ENCODE peak calls at places on chromosomes 11 and 22, in eight cellular contexts. W, O, Z, N, D, V, B and A are unnamed samples.

GRCh38 chr22:46088541-46089311 is 61.6 kb upstream of the PPARA start:
- DNase-seq in W (peak), O (peak), Z (peak), N (peak), D (no peak), V (peak), B (no peak), A (no peak)

GRCh38 chr11:68261006-68261405 is 10.8 kb downstream of the C11orf24 start:
- DNase-seq in W (no peak), O (no peak), Z (no peak), N (no peak), D (no peak), V (no peak), B (no peak), A (no peak)

GRCh38 chr11:1815311-1815710 is 19.5 kb upstream of the SYT8 start:
- DNase-seq in W (no peak), O (no peak), Z (no peak), N (no peak), D (no peak), V (no peak), B (no peak), A (no peak)

GRCh38 chr11:82676483-82677094 is 57.1 kb downstream of the FAM181B start:
- DNase-seq in W (no peak), O (no peak), Z (no peak), N (no peak), D (no peak), V (no peak), B (no peak), A (no peak)

GRCh38 chr11:30511408-30511807 is 74.7 kb downstream of the MPPED2 start:
- DNase-seq in W (no peak), O (no peak), Z (no peak), N (no peak), D (no peak), V (no peak), B (no peak), A (no peak)

GRCh38 chr11:65452806-65453490 is 30.4 kb downstream of the NEAT1 start:
- DNase-seq in W (peak), O (peak), Z (no peak), N (no peak), D (no peak), V (no peak), B (no peak), A (peak)

GRCh38 chr11:84407091-84407490 is 1120.9 kb upstream of the CCDC90B start:
- DNase-seq in W (no peak), O (no peak), Z (no peak), N (no peak), D (no peak), V (no peak), B (no peak), A (no peak)

GRCh38 chr22:41919357-41920224 is 4.7 kb upstream of the SHISA8 start:
- DNase-seq in W (no peak), O (no peak), Z (peak), N (peak), D (peak), V (peak), B (peak), A (no peak)

GRCh38 chr22:44202261-44202789 is 21.6 kb downstream of the PARVG start:
- DNase-seq in W (peak), O (no peak), Z (no peak), N (no peak), D (no peak), V (no peak), B (no peak), A (no peak)

GRCh38 chr11:118343981-118344521 is at the start of gene CD3G:
- DNase-seq in W (no peak), O (no peak), Z (no peak), N (no peak), D (no peak), V (peak), B (no peak), A (no peak)

GRCh38 chr11:126109941-126110731 is 47.5 kb upstream of the CDON start:
- DNase-seq in W (peak), O (no peak), Z (peak), N (no peak), D (no peak), V (no peak), B (no peak), A (no peak)

GRCh38 chr11:103091024-103091423 is 936 bp downstream of the DCUN1D5 start:
- DNase-seq in W (no peak), O (no peak), Z (no peak), N (no peak), D (peak), V (no peak), B (no peak), A (no peak)

GRCh38 chr11:115709297-115709696 is 205.1 kb upstream of the CADM1 start:
- DNase-seq in W (no peak), O (no peak), Z (no peak), N (no peak), D (no peak), V (no peak), B (no peak), A (peak)

GRCh38 chr11:108160970-108161566 is 39.7 kb downstream of the ACAT1 start:
- DNase-seq in W (no peak), O (no peak), Z (no peak), N (no peak), D (no peak), V (no peak), B (no peak), A (no peak)

GRCh38 chr22:20439556-20439927 is 1.9 kb upstream of the SCARF2 start:
- DNase-seq in W (no peak), O (no peak), Z (peak), N (no peak), D (no peak), V (no peak), B (no peak), A (no peak)

GRCh38 chr22:20437253-20438065 is at the start of gene SCARF2:
- DNase-seq in W (peak), O (peak), Z (peak), N (peak), D (peak), V (no peak), B (peak), A (no peak)

GRCh38 chr22:20438066-20438677 is 547 bp upstream of the SCARF2 start:
- DNase-seq in W (peak), O (peak), Z (peak), N (peak), D (no peak), V (no peak), B (no peak), A (no peak)

GRCh38 chr22:20439928-20440575 is 2.4 kb upstream of the SCARF2 start:
- DNase-seq in W (no peak), O (no peak), Z (peak), N (peak), D (no peak), V (no peak), B (no peak), A (no peak)

GRCh38 chr22:20438678-20439492 is 1.3 kb upstream of the SCARF2 start:
- DNase-seq in W (no peak), O (no peak), Z (peak), N (peak), D (no peak), V (no peak), B (no peak), A (no peak)
- TF ChIP-seq CTCF in W (peak), O (peak), Z (peak), N (peak), D (no peak), V (no peak), B (no peak), A (no peak)

DNA sequence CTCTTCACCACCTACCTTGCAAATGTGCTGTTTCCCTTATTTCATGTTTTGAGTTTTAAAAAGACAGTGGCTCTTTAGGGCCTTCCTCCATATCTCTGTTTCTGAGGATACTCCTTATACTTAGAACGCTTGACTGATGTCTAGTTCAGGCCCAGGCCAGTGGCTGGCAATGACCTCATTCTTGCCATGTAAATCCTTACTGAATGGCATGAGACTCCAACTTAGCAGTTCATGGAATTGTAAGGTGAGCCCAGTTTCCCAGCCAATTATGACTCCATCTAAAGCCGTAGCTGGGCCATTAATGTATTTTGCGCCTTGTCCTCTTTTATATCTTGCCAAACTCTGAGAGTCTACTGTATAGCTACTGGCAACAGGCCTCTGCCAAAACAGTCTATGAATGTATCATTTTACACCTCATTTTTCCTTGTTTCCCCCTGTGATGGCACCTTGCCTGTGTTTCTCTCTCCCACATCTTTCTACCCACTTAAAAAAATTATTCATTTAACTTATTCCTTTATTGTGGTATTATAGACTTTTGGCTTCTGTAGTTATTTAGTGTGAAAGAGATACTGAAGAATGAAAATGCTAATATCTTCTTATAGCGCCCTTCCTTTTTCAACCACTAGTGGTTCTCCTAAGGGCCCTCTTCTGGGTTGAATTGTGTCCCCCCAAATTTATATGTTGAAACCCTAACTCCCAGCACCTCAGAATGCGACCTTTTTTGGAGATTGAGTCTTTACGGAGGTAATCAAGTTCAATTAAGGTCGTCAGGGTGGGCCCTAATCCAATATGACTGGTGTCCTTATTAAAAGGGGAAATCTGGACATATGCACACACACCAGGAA is 67.4 kb downstream of the ZNRF3 start:
- DNase-seq in W (no peak), O (no peak), Z (no peak), N (no peak), D (no peak), V (no peak), B (no peak), A (no peak)
- TF ChIP-seq CTCF in W (no peak), O (no peak), Z (no peak), N (no peak), D (peak), V (no peak), B (no peak), A (no peak)

DNA sequence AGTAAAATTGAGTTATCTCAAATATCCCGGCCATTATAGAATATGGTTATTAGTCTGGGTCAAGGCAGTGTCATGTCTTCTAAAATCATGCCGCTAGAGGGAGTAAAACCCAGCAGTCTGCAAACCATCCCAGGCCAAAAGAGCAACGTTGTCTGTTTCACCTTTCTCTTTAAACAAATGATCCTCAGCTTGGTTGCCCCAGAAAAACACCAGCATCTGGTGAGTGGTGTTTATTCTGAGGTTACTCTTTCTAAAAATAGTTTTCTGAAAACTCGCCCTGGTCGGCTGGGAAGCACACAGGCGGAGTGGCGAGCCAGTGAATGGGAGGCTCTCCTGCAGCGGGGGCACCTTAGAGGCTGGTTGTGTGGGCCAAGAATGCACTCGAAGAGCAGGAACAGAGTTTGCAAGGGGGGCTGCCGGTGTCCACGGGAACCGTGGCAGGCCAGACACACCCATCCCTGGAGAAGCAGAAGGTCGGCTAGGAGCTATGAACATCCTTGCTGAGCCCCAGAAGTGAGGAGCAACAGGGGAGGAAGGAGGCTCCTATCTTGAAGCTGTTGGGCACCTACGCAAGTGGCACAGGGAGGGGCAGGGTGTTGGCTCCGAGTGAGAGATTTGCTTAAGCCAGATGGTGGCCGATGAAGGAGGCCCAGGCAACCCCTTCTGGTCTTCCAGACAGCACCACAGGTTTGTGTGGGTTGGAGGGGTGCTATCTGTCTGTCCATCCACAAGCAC is 297.1 kb downstream of the ETS1 start:
- DNase-seq in W (peak), O (peak), Z (peak), N (peak), D (peak), V (peak), B (peak), A (peak)
- TF ChIP-seq CTCF in W (peak), O (peak), Z (peak), N (peak), D (peak), V (peak), B (peak), A (peak)

GRCh38 chr22:38080847-38081635 is 2.9 kb downstream of the SLC16A8 start:
- DNase-seq in W (peak), O (no peak), Z (peak), N (no peak), D (peak), V (peak), B (no peak), A (no peak)
- TF ChIP-seq CTCF in W (no peak), O (no peak), Z (peak), N (no peak), D (no peak), V (no peak), B (no peak), A (no peak)

DNA sequence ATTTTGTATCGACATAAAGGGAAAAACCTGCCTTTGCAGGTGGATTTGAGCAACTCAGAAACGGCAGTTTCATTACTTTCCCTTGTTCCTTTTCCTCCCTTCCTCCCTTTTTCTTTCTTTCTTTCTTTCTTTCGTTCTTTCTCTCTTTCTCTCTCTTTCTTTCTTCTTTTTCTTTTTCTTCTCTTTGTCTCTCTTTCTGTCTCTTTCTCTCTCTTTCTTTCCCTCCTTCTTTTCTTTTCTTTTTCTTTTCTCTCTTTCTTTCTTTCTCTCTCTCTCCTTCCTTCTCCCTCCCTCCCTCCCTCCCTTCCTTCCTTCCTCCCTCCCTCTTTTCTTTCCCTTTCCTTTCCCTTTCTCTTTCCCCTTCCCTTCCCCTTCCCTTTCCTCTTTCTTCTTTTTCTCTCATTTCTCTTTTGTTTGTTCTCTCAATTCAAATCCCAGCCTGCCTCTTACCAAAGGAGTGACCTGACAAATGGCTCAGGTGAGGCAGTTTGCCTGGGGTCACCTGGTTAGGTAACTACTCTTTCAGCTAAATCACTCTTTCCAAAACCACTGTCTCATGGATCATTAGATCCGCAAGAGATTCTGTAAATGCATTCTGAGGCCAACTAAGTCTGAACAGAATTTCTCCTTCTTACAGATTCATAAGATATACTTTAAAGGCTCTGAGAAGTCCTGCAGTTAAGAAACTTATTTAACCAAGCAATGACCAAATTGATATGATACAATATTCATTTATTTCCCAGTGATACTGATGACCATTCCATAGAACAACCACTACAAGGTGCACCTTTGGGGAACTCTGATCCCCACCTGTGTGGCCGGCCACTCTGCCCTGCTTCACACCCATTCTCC is 75.3 kb downstream of the MYO18B start:
- DNase-seq in W (no peak), O (no peak), Z (no peak), N (no peak), D (no peak), V (no peak), B (no peak), A (no peak)
- TF ChIP-seq CTCF in W (no peak), O (no peak), Z (no peak), N (no peak), D (no peak), V (no peak), B (no peak), A (no peak)

GRCh38 chr11:73902303-73902702 is 25.5 kb downstream of the PAAF1 start:
- DNase-seq in W (no peak), O (no peak), Z (no peak), N (no peak), D (no peak), V (no peak), B (no peak), A (no peak)

GRCh38 chr11:73912045-73912444 is 35.2 kb downstream of the PAAF1 start:
- DNase-seq in W (no peak), O (no peak), Z (no peak), N (no peak), D (no peak), V (no peak), B (no peak), A (no peak)

GRCh38 chr11:73907191-73907590 is 30.4 kb downstream of the PAAF1 start:
- DNase-seq in W (no peak), O (no peak), Z (peak), N (no peak), D (no peak), V (no peak), B (no peak), A (peak)
- TF ChIP-seq CTCF in W (no peak), O (no peak), Z (peak), N (no peak), D (no peak), V (peak), B (no peak), A (peak)